ENCODE peak calls at places on chromosomes 4 and X, in four cellular contexts. P is mammary epithelial cell, V is cardiac muscle cell, R is SJSA1. W is an unnamed sample.

GRCh38 chr4:52376107-52376704 is 282.9 kb downstream of the USP46 start:
- DNase-seq in R (no peak), V (peak; percentile 76), P (peak; percentile 29), W (no peak)

GRCh38 chrX:74925210-74926088 is at the start of gene NEXMIF:
- DNase-seq in R (no peak), P (no peak), V (peak; percentile 23), W (peak; percentile 1)

GRCh38 chr4:156959298-156959702 is 12.3 kb downstream of the PDGFC start:
- DNase-seq in V (peak; percentile 50), P (no peak), R (no peak), W (no peak)

GRCh38 chr4:99028187-99028586 is 32.7 kb downstream of the METAP1 start:
- DNase-seq in P (peak; percentile 55), V (no peak), R (no peak), W (no peak)

GRCh38 chr4:140789752-140790151 is 33.6 kb upstream of the TBC1D9 start:
- DNase-seq in R (no peak), P (peak; percentile 60), V (peak; percentile 65), W (no peak)

GRCh38 chr4:99404595-99405287 is 30.4 kb downstream of the ADH7 start:
- DNase-seq in P (peak; percentile 92), R (no peak), V (peak; percentile 90), W (no peak)

GRCh38 chrX:23503835-23504539 is 163.3 kb upstream of the PRDX4 start:
- DNase-seq in P (peak; percentile 90), R (no peak), V (peak; percentile 80), W (no peak)

GRCh38 chr4:3041192-3042142 is 32.9 kb downstream of the HTT-AS start:
- DNase-seq in P (peak; percentile 65), V (peak; percentile 11), R (peak; percentile 43), W (no peak)

GRCh38 chr4:173018446-173018845 is 150.2 kb upstream of the GALNT7 start:
- DNase-seq in P (no peak), V (no peak), R (no peak), W (no peak)

GRCh38 chr4:114654607-114655006 is 56.0 kb downstream of the UGT8 start:
- DNase-seq in R (no peak), V (no peak), P (no peak), W (no peak)

GRCh38 chr4:53686521-53686920 is 95.2 kb upstream of the LNX1 start:
- DNase-seq in V (no peak), P (no peak), R (no peak), W (no peak)

GRCh38 chrX:10611441-10612090 is 8.8 kb downstream of the MID1 start:
- DNase-seq in P (no peak), V (peak; percentile 41), R (no peak), W (no peak)

GRCh38 chrX:23332101-23332887 is 2.4 kb upstream of the PTCHD1 start:
- DNase-seq in P (no peak), V (no peak), R (no peak), W (no peak)

GRCh38 chrX:45806410-45807121 is 605.9 kb upstream of the DIPK2B start:
- DNase-seq in R (peak; percentile 46), P (peak; percentile 69), V (peak; percentile 90), W (no peak)

GRCh38 chr4:184473515-184474260 is 662 bp downstream of the IRF2 start:
- DNase-seq in R (no peak), V (peak; percentile 47), P (peak; percentile 54), W (no peak)

GRCh38 chrX:136725446-136726104 is 55.2 kb downstream of the ARHGEF6 start:
- DNase-seq in P (peak; percentile 33), V (peak; percentile 75), R (no peak), W (no peak)

GRCh38 chr4:120083152-120083551 is 16.5 kb upstream of the MAD2L1 start:
- DNase-seq in R (no peak), P (no peak), V (no peak), W (no peak)

GRCh38 chrX:120456973-120457372 is 12.1 kb downstream of the LAMP2 start:
- DNase-seq in P (peak; percentile 64), R (no peak), V (no peak), W (no peak)

GRCh38 chr4:184892999-184893398 is 67.2 kb upstream of the ACSL1 start:
- DNase-seq in R (no peak), P (no peak), V (no peak), W (no peak)

GRCh38 chrX:43467608-43468234 is 188.4 kb upstream of the MAOA start:
- DNase-seq in V (no peak), R (no peak), P (no peak), W (no peak)

GRCh38 chr4:95544433-95545103 is 4.2 kb downstream of the UNC5C start:
- DNase-seq in R (no peak), P (peak; percentile 51), V (peak; percentile 45), W (no peak)

GRCh38 chr4:88752754-88753153 is 55.1 kb upstream of the NAP1L5 start:
- DNase-seq in V (no peak), R (no peak), P (no peak), W (no peak)

GRCh38 chr4:142326181-142326580 is 519.9 kb downstream of the INPP4B start:
- DNase-seq in R (no peak), V (no peak), P (no peak), W (no peak)

GRCh38 chr4:52843351-52843750 is 18.8 kb upstream of the RASL11B start:
- DNase-seq in V (peak; percentile 18), P (no peak), R (no peak), W (no peak)

GRCh38 chrX:148542481-148543255 is 42.3 kb downstream of the AFF2 start:
- DNase-seq in P (no peak), V (no peak), R (no peak), W (no peak)

GRCh38 chrX:120677017-120677652 is 47.3 kb upstream of the C1GALT1C1 start:
- DNase-seq in R (no peak), P (no peak), V (no peak), W (no peak)

GRCh38 chr4:73730854-73731253 is 9.5 kb upstream of the CXCL8 start:
- DNase-seq in P (no peak), V (no peak), R (no peak), W (no peak)

GRCh38 chrX:153727108-153727931 is 2.7 kb downstream of the ABCD1 start:
- DNase-seq in P (no peak), R (no peak), V (peak; percentile 33), W (no peak)

GRCh38 chrX:102712216-102712966 is at the start of gene GPRASP2:
- DNase-seq in P (peak; percentile 24), V (peak; percentile 30), R (no peak), W (no peak)

DNA sequence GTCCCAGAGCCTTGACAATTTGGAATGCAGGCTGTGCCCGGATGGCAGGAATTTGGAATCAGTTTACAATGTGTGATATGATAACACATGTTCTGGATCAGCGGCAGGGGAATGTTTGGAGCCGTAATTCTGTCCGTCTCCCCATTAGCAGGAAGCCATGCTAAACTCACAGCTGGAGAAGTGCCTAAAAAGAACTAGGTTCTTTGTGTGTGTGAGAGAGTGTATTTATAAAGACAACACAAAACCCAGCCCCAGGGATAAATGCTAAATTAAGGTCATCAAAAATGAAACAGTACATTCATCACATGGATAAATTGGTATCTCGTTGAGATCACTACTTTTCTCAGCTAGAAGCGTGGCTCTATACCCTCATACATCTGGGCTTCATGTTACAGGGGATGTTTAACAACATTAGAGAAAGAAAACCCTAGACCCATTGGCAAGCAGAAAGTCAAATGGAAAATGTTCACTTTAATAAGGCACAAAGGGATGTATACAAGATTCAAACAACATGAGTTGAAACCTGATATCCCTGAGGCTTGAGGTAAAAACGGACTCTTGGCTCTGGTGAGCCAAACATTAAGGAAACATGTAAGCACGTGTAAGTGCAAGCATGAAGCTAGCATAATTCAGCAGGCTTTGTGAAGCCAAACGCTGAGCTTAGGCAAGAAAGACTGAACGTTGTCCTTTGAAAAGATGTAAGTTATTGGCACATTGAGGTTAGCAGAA is 18.0 kb upstream of the TMEM131L start:
- DNase-seq in R (no peak), V (peak; percentile 45), P (no peak), W (no peak)
- H3K27ac ChIP-seq in R (no peak overlapping the region), V (no peak overlapping the region), P (no peak overlapping the region), W (no peak overlapping the region)

DNA sequence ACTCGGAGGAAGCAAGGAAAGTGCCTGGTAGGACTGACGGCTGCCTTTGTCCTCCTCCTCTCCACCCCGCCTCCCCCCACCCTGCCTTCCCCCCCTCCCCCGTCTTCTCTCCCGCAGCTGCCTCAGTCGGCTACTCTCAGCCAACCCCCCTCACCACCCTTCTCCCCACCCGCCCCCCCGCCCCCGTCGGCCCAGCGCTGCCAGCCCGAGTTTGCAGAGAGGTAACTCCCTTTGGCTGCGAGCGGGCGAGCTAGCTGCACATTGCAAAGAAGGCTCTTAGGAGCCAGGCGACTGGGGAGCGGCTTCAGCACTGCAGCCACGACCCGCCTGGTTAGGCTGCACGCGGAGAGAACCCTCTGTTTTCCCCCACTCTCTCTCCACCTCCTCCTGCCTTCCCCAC is 460 bp downstream of the AR start:
- DNase-seq in V (no peak), R (peak; percentile 41), P (no peak), W (no peak)
- H3K4me3 ChIP-seq in V (peak overlapping the region; percentile 33), R (peak overlapping the region; percentile 57), P (no peak overlapping the region), W (peak overlapping the region; percentile 67)

GRCh38 chr4:996994-997374 is 3.8 kb upstream of the SLC26A1 start:
- DNase-seq in R (no peak), V (no peak), P (no peak), W (no peak)

GRCh38 chr4:993111-994029 is at the start of gene SLC26A1:
- DNase-seq in R (no peak), V (no peak), P (no peak), W (no peak)

GRCh38 chr4:996030-996993 is 3.1 kb upstream of the SLC26A1 start:
- DNase-seq in V (no peak), P (no peak), R (no peak), W (no peak)

GRCh38 chr4:997375-998071 is 4.3 kb upstream of the SLC26A1 start:
- DNase-seq in P (no peak), V (no peak), R (no peak), W (no peak)

GRCh38 chr4:995311-996026 is 2.3 kb upstream of the SLC26A1 start:
- DNase-seq in P (no peak), R (no peak), V (no peak), W (no peak)
- H3K27ac ChIP-seq in P (no peak overlapping the region), R (no peak overlapping the region), V (no peak overlapping the region), W (no peak overlapping the region)

GRCh38 chr4:10006604-10007435 is 14.5 kb downstream of the SLC2A9 start:
- DNase-seq in R (no peak), V (peak; percentile 58), P (peak; percentile 96), W (no peak)
- H3K4me3 ChIP-seq in R (no peak overlapping the region), V (no peak overlapping the region), P (no peak overlapping the region), W (no peak overlapping the region)

GRCh38 chr4:145155268-145155870 is 25.0 kb downstream of the OTUD4 start:
- DNase-seq in P (no peak), V (no peak), R (no peak), W (no peak)
- H3K27ac ChIP-seq in P (no peak overlapping the region), V (no peak overlapping the region), R (no peak overlapping the region), W (no peak overlapping the region)

GRCh38 chrX:130523460-130524394 is 121.9 kb downstream of the RBMX2 start:
- DNase-seq in P (no peak), V (peak; percentile 12), R (no peak), W (no peak)
- H3K4me3 ChIP-seq in P (peak overlapping the region; percentile 29), V (peak overlapping the region; percentile 38), R (peak overlapping the region; percentile 28), W (peak overlapping the region; percentile 41)

W was measured in iPS DF 6.9.